ENCODE peak calls at places on chromosomes 13 and 19, in four cellular contexts. F is fibroblast of lung, C is DND-41, Q is neural progenitor cell. A is an unnamed sample.
A peak's percentile ranks its signal among the peaks of the same experiment; 100 is the strongest.

GRCh38 chr13:76043882-76044281 is 407.8 kb downstream of the LMO7 start:
- DNase-seq in F (no peak), C (no peak), Q (peak; percentile 19), A (no peak)

GRCh38 chr19:46603195-46603637 is 2.1 kb downstream of the CALM3 start:
- DNase-seq in F (no peak), C (no peak), Q (no peak), A (no peak)

GRCh38 chr13:93690139-93690538 is 463.5 kb downstream of the GPC6 start:
- DNase-seq in F (no peak), C (peak; percentile 5), Q (peak; percentile 70), A (no peak)

GRCh38 chr13:50390503-50391248 is 375.4 kb downstream of the KCNRG start:
- DNase-seq in F (no peak), C (no peak), Q (no peak), A (no peak)

GRCh38 chr13:56864451-56864850 is 276.3 kb upstream of the PRR20A start:
- DNase-seq in F (peak; percentile 9), C (no peak), Q (no peak), A (peak; percentile 0)

GRCh38 chr13:28349371-28349770 is 145.6 kb downstream of the FLT1 start:
- DNase-seq in F (no peak), C (no peak), Q (no peak), A (no peak)

GRCh38 chr19:35963514-35963913 is 27.3 kb downstream of the LRFN3 start:
- DNase-seq in F (peak; percentile 56), C (peak; percentile 63), Q (peak; percentile 91), A (peak; percentile 39)

GRCh38 chr13:100674363-100674847 is at the start of gene TMTC4:
- DNase-seq in F (no peak), C (peak; percentile 50), Q (peak; percentile 85), A (no peak)

GRCh38 chr13:33235078-33235477 is 50.5 kb downstream of the STARD13 start:
- DNase-seq in F (peak; percentile 65), C (no peak), Q (no peak), A (peak; percentile 53)

GRCh38 chr19:13154911-13155471 is 4.8 kb downstream of the IER2 start:
- DNase-seq in F (peak; percentile 65), C (peak; percentile 62), Q (peak; percentile 90), A (peak; percentile 49)

GRCh38 chr13:52025475-52026245 is 1.2 kb downstream of the UTP14C start:
- DNase-seq in F (no peak), C (no peak), Q (no peak), A (no peak)

GRCh38 chr13:102774596-102775375 is 1.2 kb upstream of the TEX30 start:
- DNase-seq in F (no peak), C (peak; percentile 19), Q (peak; percentile 12), A (no peak)

GRCh38 chr13:94568443-94568842 is 27.5 kb downstream of the TGDS start:
- DNase-seq in F (no peak), C (no peak), Q (no peak), A (no peak)

GRCh38 chr19:40705362-40705651 is 11.4 kb downstream of the COQ8B start:
- DNase-seq in F (no peak), C (no peak), Q (no peak), A (no peak)

GRCh38 chr19:11460207-11460606 is 20.6 kb downstream of the ELAVL3 start:
- DNase-seq in F (no peak), C (peak; percentile 26), Q (no peak), A (no peak)

GRCh38 chr13:38635030-38635429 is 51.8 kb upstream of the FREM2 start:
- DNase-seq in F (no peak), C (no peak), Q (peak; percentile 32), A (no peak)

GRCh38 chr13:112674412-112675383 is 15.1 kb upstream of the ATP11A start:
- DNase-seq in F (no peak), C (peak; percentile 5), Q (no peak), A (no peak)

GRCh38 chr19:36030264-36031148 is 2.2 kb downstream of the CLIP3 start:
- DNase-seq in F (peak; percentile 11), C (no peak), Q (no peak), A (no peak)

GRCh38 chr13:113187263-113187669 is 21.2 kb downstream of the PCID2 start:
- DNase-seq in F (peak; percentile 100), C (no peak), Q (no peak), A (peak; percentile 99)

GRCh38 chr13:100630564-100630963 is 42.0 kb upstream of the GGACT start:
- DNase-seq in F (no peak), C (no peak), Q (peak; percentile 78), A (no peak)

GRCh38 chr19:32053366-32053765 is 292.0 kb upstream of the ZNF507 start:
- DNase-seq in F (no peak), C (no peak), Q (no peak), A (no peak)

GRCh38 chr19:42361545-42361910 is 28.6 kb downstream of the CNFN start:
- DNase-seq in F (no peak), C (no peak), Q (no peak), A (no peak)

GRCh38 chr13:25657062-25657588 is 285.4 kb downstream of the ATP8A2 start:
- DNase-seq in F (no peak), C (no peak), Q (no peak), A (no peak)

GRCh38 chr13:24292476-24292875 is 16.9 kb upstream of the C1QTNF9 start:
- DNase-seq in F (peak; percentile 24), C (no peak), Q (no peak), A (no peak)

GRCh38 chr19:29294343-29294811 is 81.4 kb upstream of the UQCRFS1 start:
- DNase-seq in F (no peak), C (no peak), Q (no peak), A (no peak)

GRCh38 chr13:62747629-62748028 is 1332.0 kb upstream of the PCDH20 start:
- DNase-seq in F (peak; percentile 1), C (no peak), Q (no peak), A (no peak)

GRCh38 chr19:3818479-3818878 is 32.3 kb upstream of the MATK start:
- DNase-seq in F (peak; percentile 47), C (no peak), Q (no peak), A (peak; percentile 35)

GRCh38 chr13:110407531-110407930 is 100.4 kb downstream of the COL4A2 start:
- DNase-seq in F (no peak), C (no peak), Q (no peak), A (no peak)

GRCh38 chr19:43489310-43489709 is 15.2 kb downstream of the PHLDB3 start:
- DNase-seq in F (no peak), C (no peak), Q (no peak), A (no peak)

GRCh38 chr13:85148009-85148408 is 651.2 kb downstream of the SLITRK6 start:
- DNase-seq in F (peak; percentile 7), C (no peak), Q (peak; percentile 87), A (peak; percentile 2)

GRCh38 chr13:76759877-76760276 is 126.3 kb downstream of the KCTD12 start:
- DNase-seq in F (peak; percentile 71), C (no peak), Q (no peak), A (peak; percentile 65)

GRCh38 chr13:68176486-68176885 is 946.4 kb upstream of the PCDH9 start:
- DNase-seq in F (peak; percentile 89), C (no peak), Q (no peak), A (peak; percentile 84)

GRCh38 chr13:46197299-46197975 is 14.3 kb upstream of the LRRC63 start:
- DNase-seq in F (no peak), C (no peak), Q (no peak), A (no peak)

GRCh38 chr19:46976845-46977320 is 42.8 kb upstream of the NPAS1 start:
- DNase-seq in F (peak; percentile 87), C (no peak), Q (peak; percentile 74), A (peak; percentile 83)

GRCh38 chr13:75357576-75358295 is 124.2 kb downstream of the TBC1D4 start:
- DNase-seq in F (peak; percentile 66), C (peak; percentile 43), Q (peak; percentile 77), A (peak; percentile 56)

GRCh38 chr13:99969368-99969933 is 2.1 kb downstream of the ZIC5 start:
- DNase-seq in F (no peak), C (no peak), Q (peak; percentile 58), A (no peak)

DNA sequence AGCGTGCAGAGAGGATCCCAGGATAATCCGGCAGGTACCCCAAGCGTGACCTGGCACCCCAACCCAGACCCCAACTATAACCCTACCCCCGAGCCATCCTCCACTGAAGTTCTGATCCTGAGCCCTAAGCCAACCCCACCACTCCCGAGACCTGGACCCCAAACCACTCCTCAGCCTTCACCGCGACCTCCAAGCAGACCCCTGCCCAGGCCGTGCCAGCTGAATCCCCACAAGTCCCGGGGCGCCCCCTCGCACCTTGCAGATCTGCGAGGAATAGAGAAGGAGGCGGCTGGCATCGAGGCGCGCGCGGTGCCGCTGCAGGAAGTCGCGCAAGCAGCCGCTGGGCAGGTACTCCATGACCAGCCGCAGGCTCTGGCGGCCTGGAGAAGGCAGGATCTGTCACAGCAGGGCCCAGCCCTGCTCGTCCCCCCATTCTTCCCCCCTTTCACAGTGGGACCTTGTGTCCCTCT is 10.1 kb upstream of the INSL3 start:
- DNase-seq in F (no peak), C (no peak), Q (peak; percentile 49), A (no peak)
- TF ChIP-seq EZH2 in F (no peak), C (no peak), Q (peak; percentile 34), A (no peak)

DNA sequence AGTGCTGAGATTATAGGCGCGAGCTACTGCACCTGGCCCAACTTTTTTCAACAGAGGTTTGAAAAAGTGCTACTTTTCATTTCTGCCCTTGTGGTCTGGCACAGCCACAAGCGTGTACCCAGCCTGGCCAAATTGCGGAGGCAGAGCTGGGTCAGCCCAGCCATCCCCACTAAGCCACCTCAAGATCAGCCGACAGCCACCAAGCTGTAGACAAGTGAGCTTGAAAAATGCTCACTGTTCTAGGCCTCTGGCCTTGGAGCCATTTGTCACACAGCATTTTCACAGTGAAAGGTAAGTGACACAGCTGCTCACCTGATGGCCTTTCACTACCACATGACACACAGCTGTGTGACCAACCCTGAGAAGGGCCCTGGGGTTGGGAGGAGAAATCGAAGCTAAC is 27.3 kb downstream of the DNMT1 start:
- DNase-seq in F (no peak), C (no peak), Q (no peak), A (no peak)
- H3K36me3 ChIP-seq in F (peaks cover 23% of the 10 kb centered on the region), C (peaks cover 92% of the 10 kb centered on the region), Q (no peaks in the 10 kb centered on the region), A (peaks cover 38% of the 10 kb centered on the region)

GRCh38 chr19:18790566-18791314 is at the start of gene COMP:
- DNase-seq in F (no peak), C (no peak), Q (peak; percentile 45), A (no peak)
- TF ChIP-seq EZH2 in F (peak; percentile 98), C (no peak), Q (peak; percentile 99), A (peak; percentile 93)

DNA sequence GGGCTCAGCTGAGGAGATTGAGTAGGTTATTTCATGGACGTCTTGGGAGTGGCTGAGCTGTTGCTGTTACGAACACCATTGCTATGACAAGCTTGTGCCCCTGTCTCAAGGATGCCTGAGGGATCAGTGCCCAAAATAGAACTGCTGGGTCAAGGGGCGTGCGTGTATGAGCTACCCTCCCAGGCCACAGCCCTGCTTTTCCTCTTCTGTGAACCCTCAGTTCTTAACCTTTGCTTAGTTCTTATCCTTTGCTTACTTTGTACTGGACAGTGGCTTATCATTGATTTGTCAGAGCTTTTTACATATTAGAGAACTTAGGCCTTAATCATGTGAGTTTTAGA is 9.0 kb downstream of the ARHGAP45 start:
- DNase-seq in F (no peak), C (no peak), Q (no peak), A (no peak)
- H3K36me3 ChIP-seq in F (no peaks in the 10 kb centered on the region), C (peaks cover 59% of the 10 kb centered on the region), Q (no peaks in the 10 kb centered on the region), A (no peaks in the 10 kb centered on the region)

GRCh38 chr19:2291185-2291751 is 9.3 kb upstream of the PEAK3 start:
- DNase-seq in F (no peak), C (no peak), Q (peak; percentile 92), A (no peak)
- TF ChIP-seq EZH2 in F (peak; percentile 79), C (no peak), Q (peak; percentile 88), A (peak; percentile 64)